ENCODE peak calls at places on chromosomes 11 and 22, in nine cellular contexts. X, L, B, H, R, J, V, S and O are unnamed samples.

GRCh38 chr11:34356576-34356917 is 1.3 kb downstream of the ABTB2 start:
- DNase-seq in B (peak; percentile 60), R (peak; percentile 63), L (no peak), X (no peak), J (no peak), V (peak; percentile 56), H (peak; percentile 35), S (peak; percentile 60), O (no peak)

GRCh38 chr11:130999992-131000770 is 83.9 kb upstream of the SNX19 start:
- DNase-seq in J (no peak), H (no peak), X (no peak), R (peak; percentile 95), B (no peak), V (peak; percentile 96), S (peak; percentile 83), L (no peak), O (no peak)

GRCh38 chr11:18853086-18853720 is 61.6 kb upstream of the PTPN5 start:
- DNase-seq in L (no peak), S (peak; percentile 29), X (no peak), V (peak; percentile 35), J (peak; percentile 14), B (no peak), R (peak; percentile 8), H (peak; percentile 58), O (no peak)

GRCh38 chr22:42353883-42354727 is 78.1 kb downstream of the NFAM1 start:
- DNase-seq in L (no peak), V (peak; percentile 87), B (no peak), H (peak; percentile 99), R (peak; percentile 49), S (peak; percentile 16), X (no peak), J (peak; percentile 43), O (no peak)

GRCh38 chr11:120521176-120521575 is 9.6 kb downstream of the GRIK4 start:
- DNase-seq in X (no peak), B (peak; percentile 5), R (no peak), S (no peak), J (no peak), L (no peak), V (no peak), H (no peak), O (no peak)

GRCh38 chr11:33696411-33696810 is 4.2 kb downstream of the C11orf91 start:
- DNase-seq in H (no peak), S (no peak), V (peak; percentile 6), R (no peak), X (no peak), J (no peak), L (no peak), B (no peak), O (no peak)

GRCh38 chr11:34050536-34050935 is 995 bp upstream of the CAPRIN1 start:
- DNase-seq in X (no peak), V (peak; percentile 67), R (no peak), H (peak; percentile 27), L (no peak), B (no peak), J (no peak), S (peak; percentile 80), O (no peak)

GRCh38 chr11:118163494-118163893 is 10.9 kb upstream of the SCN4B start:
- DNase-seq in X (no peak), B (no peak), S (no peak), R (no peak), J (no peak), V (no peak), H (peak; percentile 67), L (no peak), O (no peak)

GRCh38 chr22:50140615-50141014 is 29.9 kb upstream of the PANX2 start:
- DNase-seq in B (no peak), J (no peak), L (no peak), V (peak; percentile 21), S (peak; percentile 27), R (no peak), H (no peak), X (no peak), O (no peak)